ENCODE peak calls at places on chromosomes 3 and 15, in eight cellular contexts. Z is tibial nerve; C is lower lobe of right lung; H is GM12891; O is activated CD8-positive, alpha-beta T cell treated with anti-CD3 and anti-CD28 coated beads for 36 hours; W is NCI-H2081; F is uterus; B is T47D. V is an unnamed sample.

GRCh38 chr15:75641603-75642002 is 1.6 kb upstream of the IMP3 start:
- DNase-seq in O (no peak), B (no peak), C (no peak), H (no peak), F (no peak), Z (no peak), W (no peak), V (no peak)

GRCh38 chr3:78221300-78221699 is 1181.4 kb downstream of the ROBO2 start:
- DNase-seq in Z (no peak), W (no peak), H (no peak), F (no peak), O (no peak), C (no peak), B (peak), V (no peak)

GRCh38 chr3:118544458-118544857 is 490.2 kb downstream of the IGSF11 start:
- DNase-seq in O (no peak), B (no peak), Z (no peak), F (no peak), H (no peak), W (no peak), C (no peak), V (no peak)

GRCh38 chr3:69012836-69013255 is 638 bp downstream of the EOGT start:
- DNase-seq in Z (no peak), C (peak), H (peak), F (peak), B (peak), W (no peak), O (peak), V (no peak)

GRCh38 chr15:42073418-42073817 is 20.9 kb downstream of the PLA2G4D start:
- DNase-seq in Z (no peak), B (no peak), C (no peak), W (no peak), F (no peak), H (no peak), O (no peak), V (no peak)

GRCh38 chr3:151410891-151411559 is 26.5 kb upstream of the P2RY12 start:
- DNase-seq in F (no peak), C (no peak), W (no peak), H (no peak), B (no peak), Z (no peak), O (no peak), V (no peak)

GRCh38 chr3:52831500-52832301 is 1.2 kb upstream of the ITIH4 start:
- DNase-seq in Z (peak), O (no peak), H (no peak), W (no peak), C (no peak), B (peak), F (peak), V (no peak)

GRCh38 chr3:43394071-43394501 is 107.7 kb downstream of the SNRK start:
- DNase-seq in F (peak), Z (peak), C (peak), O (no peak), B (no peak), W (no peak), H (no peak), V (no peak)

GRCh38 chr3:16439163-16439847 is 74.2 kb downstream of the RFTN1 start:
- DNase-seq in F (no peak), H (no peak), O (no peak), B (no peak), Z (no peak), W (no peak), C (no peak), V (no peak)

GRCh38 chr3:187943677-187944390 is 198.6 kb upstream of the BCL6 start:
- DNase-seq in Z (no peak), B (no peak), W (no peak), F (no peak), C (no peak), H (no peak), O (no peak), V (no peak)

GRCh38 chr3:162602619-162603018 is 1106.0 kb downstream of the OTOL1 start:
- DNase-seq in O (no peak), H (no peak), Z (no peak), C (no peak), W (no peak), B (no peak), F (no peak), V (no peak)

V was measured in activated naive CD8-positive, alpha-beta T cell treated with anti-CD3 and anti-CD28 coated beads, Interleukin-2, amount 50 U/mL, for 16 hours.